ENCODE peak calls at places on chromosome X, in six cellular contexts. O is IMR-90, M is mesendoderm, Q is H9, L is neuronal stem cell, I is H1. E is an unnamed sample.

GRCh38 chrX:67544871-67545771 is 1.3 kb downstream of the AR start:
- DNase-seq in M (peak), I (peak), O (peak), Q (peak), L (peak), E (peak)

GRCh38 chrX:70313503-70313902 is 23.6 kb downstream of the KIF4A start:
- DNase-seq in Q (no peak), I (no peak), O (peak), L (no peak), M (no peak), E (peak)

GRCh38 chrX:44570524-44570923 is 27.9 kb upstream of the FUNDC1 start:
- DNase-seq in Q (no peak), O (peak), M (peak), L (no peak), I (no peak), E (no peak)

GRCh38 chrX:16834811-16835210 is 35.4 kb downstream of the RBBP7 start:
- DNase-seq in O (no peak), Q (no peak), I (no peak), M (peak), L (no peak), E (no peak)

GRCh38 chrX:37347420-37347819 is 1.7 kb upstream of the PRRG1 start:
- DNase-seq in I (no peak), M (peak), O (peak), L (no peak), Q (no peak), E (peak)

GRCh38 chrX:9663216-9663615 is 102.4 kb downstream of the GPR143 start:
- DNase-seq in Q (no peak), O (no peak), L (no peak), I (no peak), M (no peak), E (no peak)

GRCh38 chrX:39396358-39396995 is 595.2 kb downstream of the MID1IP1 start:
- DNase-seq in Q (no peak), M (peak), O (no peak), I (no peak), L (no peak), E (no peak)

GRCh38 chrX:119996600-119997524 is 53.3 kb upstream of the NKAP start:
- DNase-seq in O (no peak), Q (no peak), M (no peak), L (no peak), I (no peak), E (no peak)

GRCh38 chrX:31223817-31224216 is 152.0 kb upstream of the FTHL17 start:
- DNase-seq in Q (no peak), M (no peak), O (peak), I (no peak), L (no peak), E (peak)

GRCh38 chrX:131366387-131366786 is 77.3 kb upstream of the IGSF1 start:
- DNase-seq in I (no peak), Q (no peak), L (no peak), O (no peak), M (peak), E (peak)

GRCh38 chrX:67503453-67503852 is 40.4 kb upstream of the AR start:
- DNase-seq in L (no peak), O (no peak), M (no peak), I (no peak), Q (no peak), E (no peak)

GRCh38 chrX:46865281-46865680 is 28.4 kb downstream of the RP2 start:
- DNase-seq in O (peak), L (no peak), Q (no peak), I (no peak), M (peak), E (peak)

GRCh38 chrX:69093960-69094935 is 71.0 kb downstream of the PJA1 start:
- DNase-seq in O (peak), L (peak), Q (peak), I (peak), M (peak), E (peak)

GRCh38 chrX:148698221-148698620 is 197.8 kb downstream of the AFF2 start:
- DNase-seq in M (no peak), Q (no peak), L (no peak), O (no peak), I (no peak), E (no peak)

GRCh38 chrX:152895724-152896420 is 2.0 kb upstream of the ZNF185 start:
- DNase-seq in Q (no peak), I (no peak), L (no peak), O (no peak), M (no peak), E (no peak)

GRCh38 chrX:71533850-71534515 is 1.1 kb downstream of the OGT start:
- DNase-seq in I (peak), L (peak), O (peak), M (peak), Q (peak), E (peak)

GRCh38 chrX:44431206-44431605 is 87.7 kb upstream of the EFHC2 start:
- DNase-seq in I (no peak), M (no peak), L (no peak), Q (no peak), O (peak), E (peak)

GRCh38 chrX:48560056-48560455 is 14.2 kb upstream of the RBM3 start:
- DNase-seq in I (no peak), Q (no peak), M (no peak), L (no peak), O (no peak), E (no peak)

GRCh38 chrX:77743720-77744119 is 42.3 kb downstream of the ATRX start:
- DNase-seq in Q (no peak), L (no peak), O (peak), M (peak), I (no peak), E (peak)

GRCh38 chrX:23317799-23318724 is 16.6 kb upstream of the PTCHD1 start:
- DNase-seq in L (no peak), M (peak), Q (peak), O (no peak), I (peak), E (no peak)

GRCh38 chrX:133966199-133966598 is 19.2 kb downstream of the GPC3 start:
- DNase-seq in M (no peak), I (no peak), Q (no peak), O (no peak), L (no peak), E (no peak)

DNA sequence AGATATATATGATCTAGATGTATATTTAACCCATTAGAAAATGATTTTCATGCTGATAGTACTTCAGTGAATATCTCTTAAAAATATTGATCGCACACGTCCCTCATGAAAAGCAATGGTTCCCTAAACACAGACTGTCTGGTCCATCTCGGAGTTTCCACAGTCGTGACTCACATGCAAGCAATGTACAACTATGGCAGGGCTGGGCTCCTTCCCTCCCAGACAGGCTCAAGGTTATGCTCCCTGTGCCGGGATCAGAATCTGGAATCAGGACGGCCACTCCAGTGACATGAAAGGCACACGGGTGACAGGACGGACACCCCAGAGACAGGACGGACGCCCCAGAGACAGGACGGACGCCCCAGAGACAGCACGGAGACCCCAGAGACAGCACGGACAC is 40.2 kb upstream of the PPP2R3B start:
- DNase-seq in M (no peak), L (no peak), O (no peak), I (no peak), Q (no peak), E (peak)
- H2AK5ac ChIP-seq in M (no peak), L (peak), O (no peak), I (no peak), Q (no peak), E (no peak)

GRCh38 chrX:104334971-104335370 is 80.2 kb upstream of the ESX1 start:
- DNase-seq in M (no peak), L (no peak), I (no peak), Q (no peak), O (no peak), E (no peak)
- H2BK15ac ChIP-seq in M (no peak), L (no peak), I (no peak), Q (no peak), O (peak), E (no peak)

DNA sequence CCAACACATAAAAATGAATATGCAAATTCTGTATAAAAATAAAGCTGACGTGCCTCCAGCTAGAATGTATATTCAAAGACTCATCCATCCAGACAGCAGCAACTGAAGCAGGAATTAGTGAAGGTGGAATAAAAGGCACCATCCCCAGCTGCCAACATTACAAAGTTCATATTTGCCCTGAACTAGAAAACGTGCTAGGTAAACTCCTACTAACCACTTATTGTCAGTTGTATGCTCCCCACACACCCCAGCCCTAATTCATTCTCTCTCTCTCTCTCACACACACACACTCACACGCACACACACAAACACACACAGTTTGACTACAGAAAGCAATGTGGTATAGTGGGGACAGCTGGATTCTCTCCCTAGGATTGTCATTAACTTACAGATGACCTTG is 53.6 kb downstream of the PCDH19 start:
- DNase-seq in I (no peak), M (no peak), L (no peak), O (no peak), Q (no peak), E (no peak)
- H2BK5ac ChIP-seq in I (no peak), M (no peak), L (no peak), O (no peak), Q (no peak), E (no peak)

DNA sequence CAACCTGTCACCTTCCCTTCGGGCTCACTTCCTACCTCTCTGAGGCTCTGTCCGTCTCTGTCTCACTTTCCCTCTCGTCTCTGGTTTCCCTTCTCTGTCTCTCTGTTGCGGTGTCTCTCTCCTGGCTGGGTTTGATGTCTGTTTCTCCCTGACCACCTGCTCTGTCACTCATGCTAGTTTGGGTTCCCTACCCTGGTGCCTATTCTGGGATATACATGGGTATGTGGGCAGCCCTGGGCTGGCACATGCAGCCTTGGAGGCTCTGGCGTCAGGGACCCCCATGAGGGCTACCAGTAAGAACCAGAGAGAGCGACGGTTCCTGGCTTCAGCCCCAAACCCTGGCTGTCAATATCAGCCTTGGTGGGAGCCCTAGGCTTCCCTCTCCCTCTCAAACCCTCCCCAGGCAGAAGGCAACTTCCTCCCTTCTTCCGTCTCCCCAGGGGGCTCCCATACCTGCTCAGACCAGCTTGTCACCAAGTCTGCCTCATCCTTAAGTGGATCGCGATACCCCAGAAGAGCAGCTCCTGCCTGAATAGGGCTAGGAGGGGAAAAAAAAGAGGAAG is 314 bp downstream of the DNASE1L1 start:
- DNase-seq in Q (no peak), I (no peak), L (no peak), M (no peak), O (no peak), E (no peak)
- H2AK5ac ChIP-seq in Q (no peak), I (no peak), L (no peak), M (no peak), O (peak), E (no peak)

GRCh38 chrX:28576117-28576516 is 11.1 kb upstream of the IL1RAPL1 start:
- DNase-seq in I (no peak), O (no peak), M (no peak), L (no peak), Q (no peak), E (no peak)
- H2BK15ac ChIP-seq in I (no peak), O (no peak), M (no peak), L (no peak), Q (no peak), E (no peak)

GRCh38 chrX:151793886-151794285 is 59.3 kb downstream of the CNGA2 start:
- DNase-seq in O (no peak), I (no peak), L (no peak), Q (no peak), M (no peak), E (no peak)

GRCh38 chrX:151791961-151792360 is 57.4 kb downstream of the CNGA2 start:
- DNase-seq in M (no peak), O (no peak), I (no peak), L (no peak), Q (no peak), E (no peak)

GRCh38 chrX:151792505-151792904 is 58.0 kb downstream of the CNGA2 start:
- DNase-seq in I (no peak), L (no peak), O (no peak), Q (no peak), M (no peak), E (no peak)

GRCh38 chrX:151790421-151791160 is 56.0 kb downstream of the CNGA2 start:
- DNase-seq in I (no peak), O (no peak), L (no peak), M (no peak), Q (no peak), E (no peak)

DNA sequence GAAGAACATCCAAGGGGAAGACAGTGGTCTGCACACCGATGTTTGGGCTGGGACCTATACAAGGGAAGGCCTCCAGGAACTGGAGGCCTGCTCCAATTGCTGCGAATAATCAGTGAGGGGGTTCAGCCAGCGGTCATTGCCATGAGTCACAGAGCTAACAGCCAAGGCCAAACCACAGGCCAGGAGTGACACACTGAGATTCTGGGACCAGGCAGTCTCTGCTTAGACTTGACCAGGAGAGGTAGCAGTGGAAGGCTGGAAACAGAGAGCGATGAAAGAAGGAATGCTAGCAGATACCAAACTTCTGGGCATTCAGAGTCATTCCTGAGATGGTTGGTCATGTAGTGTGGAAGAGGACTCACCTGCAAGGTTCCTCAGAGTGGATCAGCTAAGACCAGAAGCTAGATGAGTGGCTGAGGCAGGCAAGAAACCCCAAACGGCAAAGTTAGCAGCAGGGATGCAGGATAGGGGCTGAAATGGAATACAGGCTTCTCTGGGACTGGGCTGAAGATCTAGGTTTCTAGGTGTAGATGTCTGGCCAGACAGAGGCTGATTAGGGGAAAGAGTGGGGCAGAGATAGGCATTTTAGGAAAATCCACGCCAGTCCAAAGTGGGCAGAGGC is 54.7 kb downstream of the CNGA2 start:
- DNase-seq in L (no peak), M (no peak), I (no peak), O (peak), Q (no peak), E (no peak)
- H2BK5ac ChIP-seq in L (no peak), M (no peak), I (no peak), O (no peak), Q (no peak), E (no peak)

GRCh38 chrX:41334866-41335589 is 1.1 kb downstream of the DDX3X start:
- DNase-seq in O (peak), Q (peak), I (no peak), M (peak), L (no peak), E (peak)

GRCh38 chrX:41336447-41336846 is 2.5 kb downstream of the DDX3X start:
- DNase-seq in M (no peak), O (no peak), I (no peak), Q (no peak), L (no peak), E (no peak)

GRCh38 chrX:41333994-41334865 is at the start of gene DDX3X:
- DNase-seq in M (peak), Q (peak), O (peak), L (peak), I (peak), E (peak)

GRCh38 chrX:41337140-41337539 is 3.2 kb downstream of the DDX3X start:
- DNase-seq in M (no peak), O (peak), I (no peak), Q (no peak), L (no peak), E (no peak)

DNA sequence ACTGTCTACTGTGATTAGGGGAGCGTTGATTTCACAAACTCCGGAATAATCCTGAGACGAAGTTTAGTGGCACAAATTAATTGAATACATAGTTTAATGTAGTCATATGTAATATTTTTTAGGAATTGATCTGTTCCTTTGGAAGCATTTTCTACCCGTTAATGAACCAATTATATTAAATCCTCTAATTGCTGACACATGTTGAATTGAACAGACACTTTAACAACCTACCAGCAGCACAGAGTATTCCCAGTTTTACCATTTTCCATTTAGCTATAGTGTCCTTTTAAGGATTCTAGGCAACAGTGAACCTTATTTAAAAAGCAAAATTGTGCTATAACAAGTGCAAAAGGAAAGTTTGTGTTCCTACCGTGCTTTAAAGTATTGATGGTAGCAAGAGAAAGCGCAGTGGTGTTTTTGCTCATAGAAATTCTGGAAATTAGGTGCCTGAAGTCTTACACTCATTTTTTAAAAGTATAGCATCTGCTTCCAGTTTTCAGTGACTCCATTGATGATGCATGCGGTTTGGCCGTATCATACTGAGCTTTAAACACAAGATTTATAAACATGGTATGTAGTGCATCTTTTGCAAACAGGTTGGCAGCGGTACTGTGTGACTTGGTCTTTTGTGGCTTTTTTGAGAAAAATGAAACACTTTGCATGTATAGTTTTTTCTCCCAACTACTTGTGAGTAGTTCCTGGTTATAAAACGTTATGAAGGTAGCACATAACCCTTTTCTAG is 1.8 kb downstream of the DDX3X start:
- DNase-seq in Q (no peak), O (peak), M (no peak), I (no peak), L (no peak), E (no peak)
- H2AK5ac ChIP-seq in Q (no peak), O (no peak), M (no peak), I (no peak), L (no peak), E (no peak)

GRCh38 chrX:118901991-118902390 is 72.4 kb upstream of the LONRF3 start:
- DNase-seq in Q (no peak), L (no peak), M (no peak), I (no peak), O (no peak), E (no peak)

GRCh38 chrX:118904218-118904617 is 70.2 kb upstream of the LONRF3 start:
- DNase-seq in Q (no peak), O (no peak), M (no peak), L (no peak), I (no peak), E (no peak)

DNA sequence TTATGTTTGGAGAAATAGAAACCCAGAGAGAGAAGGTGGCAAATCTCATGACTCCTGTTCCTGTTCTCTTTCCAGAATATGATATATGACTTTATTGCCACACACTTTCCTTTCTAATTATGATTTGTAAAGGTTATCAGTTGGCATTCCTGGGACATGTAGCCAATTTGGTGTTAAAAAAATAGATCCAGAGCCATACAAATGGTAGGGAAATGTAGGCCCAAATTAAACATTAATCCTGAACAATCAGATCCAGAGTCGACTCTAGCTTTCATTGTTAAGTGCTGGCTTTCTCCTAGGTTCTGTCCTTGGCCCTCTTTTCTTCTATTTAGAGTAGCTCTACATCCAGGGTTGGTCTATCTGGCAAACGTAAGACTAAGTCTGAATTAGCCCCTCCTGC is 69.8 kb upstream of the LONRF3 start:
- DNase-seq in I (no peak), O (no peak), M (no peak), Q (no peak), L (no peak), E (no peak)
- H2BK15ac ChIP-seq in I (no peak), O (no peak), M (no peak), Q (no peak), L (no peak), E (no peak)

DNA sequence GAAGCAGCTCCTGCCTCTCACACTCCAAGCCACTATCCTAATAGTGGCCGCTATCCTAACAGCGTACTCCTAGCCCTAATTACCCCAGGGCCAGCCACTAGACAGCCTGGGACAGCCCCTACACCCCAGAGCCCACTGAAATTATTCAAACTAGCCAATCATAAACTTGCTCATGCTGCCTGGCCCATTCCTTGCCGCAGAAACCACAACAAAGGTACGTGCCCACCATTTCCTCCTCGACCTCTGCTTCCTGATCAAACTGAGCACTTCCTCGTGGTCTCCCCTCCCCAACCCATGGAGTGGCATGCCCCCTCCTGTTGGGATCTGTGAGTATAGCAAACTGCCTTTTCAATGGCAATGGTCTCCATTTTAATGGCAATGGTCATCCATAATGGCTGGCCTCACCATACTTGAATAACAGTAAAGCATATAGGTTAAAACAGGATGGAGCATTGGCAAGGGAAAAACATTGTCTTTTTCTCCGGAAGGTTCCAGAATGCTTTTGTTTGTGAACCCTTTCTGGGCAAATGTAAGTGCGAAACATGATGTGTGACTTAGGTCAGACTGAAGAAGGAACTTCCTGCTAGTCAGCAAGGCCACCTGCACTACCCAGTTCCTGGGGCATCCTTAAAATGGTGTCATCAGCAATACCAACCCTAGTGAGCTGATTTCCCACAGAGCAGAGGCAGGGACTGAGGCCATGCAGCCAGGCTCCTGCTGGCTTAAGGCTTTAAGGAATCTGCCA is 107.1 kb upstream of the ATP6AP2 start:
- DNase-seq in I (no peak), O (no peak), L (no peak), Q (no peak), M (no peak), E (no peak)
- H2BK5ac ChIP-seq in I (no peak), O (no peak), L (no peak), Q (no peak), M (no peak), E (peak)

E was measured in mesenchymal stem cell.